ENCODE peak calls at places on chromosomes 6 and 20, in four cellular contexts. T, P, W and A are unnamed samples.

GRCh38 chr6:14354919-14355572 is 237.5 kb downstream of the CD83 start:
- DNase-seq in T (peak; percentile 45), P (peak; percentile 41), W (no peak), A (no peak)

GRCh38 chr6:155171109-155171746 is 92.6 kb upstream of the CLDN20 start:
- DNase-seq in T (peak; percentile 25), P (no peak), W (no peak), A (no peak)

GRCh38 chr6:127486934-127487333 is 27.7 kb upstream of the KIAA0408 start:
- DNase-seq in T (no peak), P (no peak), W (peak; percentile 13), A (no peak)

GRCh38 chr20:47493175-47493953 is 8.3 kb upstream of the NCOA3 start:
- DNase-seq in T (peak; percentile 82), P (peak; percentile 83), W (no peak), A (no peak)

GRCh38 chr6:131058236-131058635 is 4.8 kb downstream of the EPB41L2 start:
- DNase-seq in T (no peak), P (no peak), W (no peak), A (no peak)

GRCh38 chr6:107576852-107577251 is 86.9 kb downstream of the SOBP start:
- DNase-seq in T (no peak), P (no peak), W (no peak), A (no peak)

GRCh38 chr6:17021539-17021889 is 80.3 kb upstream of the STMND1 start:
- DNase-seq in T (no peak), P (no peak), W (no peak), A (no peak)

GRCh38 chr6:35707714-35708407 is 19.1 kb upstream of the FKBP5 start:
- DNase-seq in T (no peak), P (no peak), W (no peak), A (no peak)

GRCh38 chr20:8043687-8044278 is 24.2 kb upstream of the TMX4 start:
- DNase-seq in T (peak; percentile 82), P (no peak), W (peak; percentile 71), A (peak; percentile 19)

GRCh38 chr6:9025796-9026195 is 590.5 kb upstream of the SLC35B3 start:
- DNase-seq in T (no peak), P (no peak), W (no peak), A (no peak)

GRCh38 chr20:62822788-62823651 is 6.2 kb downstream of the COL9A3 start:
- DNase-seq in T (peak; percentile 65), P (no peak), W (peak; percentile 68), A (peak; percentile 89)

GRCh38 chr20:19711126-19711525 is 46.9 kb upstream of the RIN2 start:
- DNase-seq in T (no peak), P (no peak), W (no peak), A (no peak)

GRCh38 chr20:50577175-50578018 is 67.2 kb downstream of the PTPN1 start:
- DNase-seq in T (no peak), P (peak; percentile 75), W (no peak), A (no peak)

GRCh38 chr20:10376271-10377075 is 57.5 kb downstream of the MKKS start:
- DNase-seq in T (no peak), P (no peak), W (no peak), A (no peak)

GRCh38 chr6:45741437-45742166 is 274.1 kb downstream of the CLIC5 start:
- DNase-seq in T (no peak), P (no peak), W (no peak), A (no peak)
- H3K4me3 ChIP-seq in T (no peak overlapping the region), P (no peak overlapping the region), W (no peak overlapping the region), A (no peak overlapping the region)

GRCh38 chr6:149933036-149933435 is 8.8 kb upstream of the ULBP2 start:
- DNase-seq in T (no peak), P (no peak), W (no peak), A (no peak)
- H3K27me3 ChIP-seq in T (peaks cover 82% of the 10 kb centered on the region), P (peaks cover 6% of the 10 kb centered on the region), W (peaks cover 100% of the 10 kb centered on the region), A (peaks cover 44% of the 10 kb centered on the region)

DNA sequence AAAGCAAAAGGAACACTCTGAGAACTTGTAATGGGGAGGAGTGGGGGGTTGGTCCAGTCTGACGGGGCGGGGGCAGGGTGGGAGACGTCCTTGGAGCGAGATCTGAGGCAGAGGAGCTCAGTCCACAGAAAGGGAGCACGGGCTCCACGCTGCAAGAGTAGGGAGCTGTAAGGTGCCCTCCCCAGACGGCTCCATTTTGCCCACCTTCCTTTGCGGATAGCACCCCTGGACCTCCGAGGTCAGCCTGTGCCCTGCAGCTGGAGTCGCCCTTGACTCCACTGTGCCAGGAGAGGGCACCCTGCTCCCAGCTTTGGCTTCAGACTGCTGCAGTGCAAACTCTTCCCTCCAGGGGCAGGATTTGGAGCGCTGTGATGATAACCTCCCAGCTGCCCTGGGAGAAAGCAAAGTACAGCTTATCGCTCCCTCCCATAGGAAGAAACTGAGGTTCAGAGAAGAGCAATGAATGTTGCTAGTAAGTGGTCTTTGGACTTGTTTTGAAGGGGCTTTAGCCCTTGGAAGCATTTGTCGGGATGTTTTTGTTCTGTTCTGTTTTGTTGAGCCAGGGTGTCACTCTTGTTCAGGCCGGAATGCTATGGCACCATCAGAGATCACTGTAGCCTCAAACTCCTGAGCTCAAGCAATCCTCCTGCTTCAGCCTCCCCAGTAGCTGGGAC is 9.5 kb upstream of the AHCY start:
- DNase-seq in T (peak; percentile 94), P (peak; percentile 90), W (peak; percentile 93), A (peak; percentile 87)
- H3K4me3 ChIP-seq in T (no peak overlapping the region), P (peak overlapping the region; percentile 13), W (peak overlapping the region; percentile 49), A (peak overlapping the region; percentile 61)

GRCh38 chr6:29793036-29793356 is 34.6 kb upstream of the HLA-G start:
- DNase-seq in T (no peak), P (no peak), W (no peak), A (no peak)

GRCh38 chr6:29792123-29793035 is 35.2 kb upstream of the HLA-G start:
- DNase-seq in T (peak; percentile 59), P (peak; percentile 66), W (peak; percentile 40), A (peak; percentile 87)

GRCh38 chr6:29790626-29791025 is 37.0 kb upstream of the HLA-G start:
- DNase-seq in T (peak; percentile 42), P (no peak), W (no peak), A (no peak)

GRCh38 chr6:29791786-29792122 is 35.9 kb upstream of the HLA-G start:
- DNase-seq in T (no peak), P (no peak), W (no peak), A (peak; percentile 63)

DNA sequence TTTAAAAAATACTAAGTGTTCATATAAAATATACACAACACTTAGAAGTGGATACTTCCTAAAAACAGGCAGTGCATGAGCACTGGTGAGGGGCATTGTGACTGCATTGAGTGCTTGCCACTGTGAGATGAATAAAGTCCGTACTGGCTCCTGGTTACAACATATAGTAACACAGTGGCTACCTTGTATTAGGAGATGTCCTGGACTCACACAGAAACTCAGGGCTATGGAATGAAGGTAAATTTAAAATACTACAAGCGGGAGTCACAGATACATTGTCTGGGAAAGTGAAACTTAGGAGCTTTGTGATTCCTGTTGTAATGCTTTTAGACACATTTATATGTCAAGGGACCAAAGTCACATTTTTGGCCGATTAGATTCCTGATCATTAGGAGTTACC is 36.5 kb upstream of the HLA-G start:
- DNase-seq in T (no peak), P (no peak), W (no peak), A (no peak)
- H3K27me3 ChIP-seq in T (peaks cover 58% of the 10 kb centered on the region), P (no peaks in the 10 kb centered on the region), W (peaks cover 62% of the 10 kb centered on the region), A (peaks cover 32% of the 10 kb centered on the region)

GRCh38 chr20:34215711-34216381 is 25.4 kb upstream of the ASIP start:
- DNase-seq in T (peak; percentile 92), P (peak; percentile 92), W (peak; percentile 93), A (peak; percentile 89)
- H3K4me3 ChIP-seq in T (peak overlapping the region; percentile 24), P (peak overlapping the region; percentile 51), W (peak overlapping the region; percentile 38), A (peak overlapping the region; percentile 59)

GRCh38 chr6:101266063-101266462 is 127.4 kb upstream of the GRIK2 start:
- DNase-seq in T (no peak), P (no peak), W (no peak), A (no peak)

DNA sequence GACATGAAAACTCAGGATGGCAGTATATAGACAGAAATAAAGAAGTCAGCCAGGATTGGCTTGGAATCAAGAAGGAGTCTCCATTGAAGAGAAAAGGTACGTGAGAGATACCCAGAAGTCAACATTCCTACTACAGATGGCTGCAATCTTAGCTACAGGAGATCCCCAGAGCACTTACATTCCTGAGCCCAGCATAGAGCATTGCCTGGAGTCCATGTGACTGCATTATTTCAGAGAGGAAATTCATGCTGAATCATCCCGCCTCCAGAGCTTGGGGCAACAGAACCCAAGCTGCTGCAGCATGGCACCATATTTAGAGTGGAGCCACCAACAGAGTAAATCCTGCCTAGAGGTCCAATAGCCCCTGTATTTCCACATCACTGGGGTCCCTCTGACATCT is 125.0 kb upstream of the GRIK2 start:
- DNase-seq in T (no peak), P (no peak), W (no peak), A (no peak)
- H3K27me3 ChIP-seq in T (no peaks in the 10 kb centered on the region), P (no peaks in the 10 kb centered on the region), W (no peaks in the 10 kb centered on the region), A (no peaks in the 10 kb centered on the region)

GRCh38 chr20:64035933-64036345 is at the start of gene C20orf204:
- DNase-seq in T (no peak), P (no peak), W (peak; percentile 31), A (peak; percentile 85)

GRCh38 chr20:64037498-64038213 is 1.7 kb downstream of the C20orf204 start:
- DNase-seq in T (no peak), P (no peak), W (no peak), A (peak; percentile 88)

GRCh38 chr20:64036346-64037198 is 590 bp downstream of the C20orf204 start:
- DNase-seq in T (no peak), P (no peak), W (no peak), A (peak; percentile 81)

GRCh38 chr20:64038252-64038578 is 2.2 kb downstream of the C20orf204 start:
- DNase-seq in T (no peak), P (no peak), W (no peak), A (peak; percentile 82)

GRCh38 chr20:64037199-64037497 is 1.2 kb downstream of the C20orf204 start:
- DNase-seq in T (no peak), P (no peak), W (no peak), A (peak; percentile 74)
- H3K4me3 ChIP-seq in T (no peak overlapping the region), P (no peak overlapping the region), W (no peak overlapping the region), A (no peak overlapping the region)